ENCODE peak calls at places on chromosomes 4 and X, in six cellular contexts. F is right lobe of liver, L is transverse colon, I is IMR-90, T is heart right ventricle, W is RWPE1. O is an unnamed sample.

GRCh38 chrX:15653961-15654360 is 10.6 kb downstream of the CLTRN start:
- DNase-seq in F (no peak), L (no peak), I (no peak), T (no peak), W (no peak), O (no peak)

GRCh38 chrX:68685722-68686683 is 38.5 kb downstream of the STARD8 start:
- DNase-seq in F (no peak), L (peak; percentile 29), I (peak; percentile 76), T (peak; percentile 60), W (no peak), O (no peak)

GRCh38 chrX:69028006-69028760 is 137.1 kb downstream of the PJA1 start:
- DNase-seq in F (no peak), L (no peak), I (no peak), T (no peak), W (no peak), O (no peak)

GRCh38 chrX:68852046-68852445 is 23.2 kb downstream of the EFNB1 start:
- DNase-seq in F (no peak), L (no peak), I (no peak), T (no peak), W (no peak), O (no peak)

GRCh38 chrX:7788334-7788733 is 54.6 kb upstream of the VCX start:
- DNase-seq in F (no peak), L (no peak), I (no peak), T (no peak), W (no peak), O (no peak)

GRCh38 chrX:48540015-48540350 is 469 bp downstream of the TBC1D25 start:
- DNase-seq in F (no peak), L (peak; percentile 61), I (peak; percentile 14), T (peak; percentile 29), W (peak; percentile 54), O (no peak)

GRCh38 chr4:144399927-144400326 is 246.0 kb upstream of the HHIP start:
- DNase-seq in F (no peak), L (no peak), I (peak; percentile 55), T (no peak), W (peak; percentile 66), O (peak; percentile 92)

GRCh38 chr4:18314731-18315130 is 293.2 kb upstream of the LCORL start:
- DNase-seq in F (no peak), L (no peak), I (no peak), T (no peak), W (no peak), O (no peak)

GRCh38 chrX:70039758-70040157 is 10.0 kb downstream of the AWAT2 start:
- DNase-seq in F (no peak), L (no peak), I (no peak), T (no peak), W (no peak), O (no peak)

GRCh38 chr4:6694177-6694901 is 661 bp downstream of the S100P start:
- DNase-seq in F (no peak), L (no peak), I (no peak), T (no peak), W (no peak), O (no peak)

GRCh38 chrX:40245411-40246140 is 147.8 kb upstream of the BCOR start:
- DNase-seq in F (no peak), L (no peak), I (no peak), T (no peak), W (no peak), O (no peak)

GRCh38 chrX:105477351-105477750 is 256.9 kb upstream of the TEX13A start:
- DNase-seq in F (no peak), L (no peak), I (no peak), T (no peak), W (no peak), O (no peak)

GRCh38 chr4:75880278-75880677 is 22.0 kb downstream of the PPEF2 start:
- DNase-seq in F (no peak), L (no peak), I (peak; percentile 43), T (no peak), W (no peak), O (no peak)

GRCh38 chr4:77127837-77128621 is 29.0 kb upstream of the CCNG2 start:
- DNase-seq in F (no peak), L (no peak), I (no peak), T (no peak), W (no peak), O (no peak)

GRCh38 chr4:101022151-101023024 is 324.9 kb downstream of the PPP3CA start:
- DNase-seq in F (no peak), L (no peak), I (peak; percentile 39), T (no peak), W (no peak), O (no peak)

GRCh38 chrX:154727418-154728323 is 23.2 kb downstream of the GAB3 start:
- DNase-seq in F (peak; percentile 65), L (peak; percentile 47), I (peak; percentile 77), T (peak; percentile 49), W (no peak), O (no peak)

GRCh38 chrX:40090961-40091360 is 6.8 kb downstream of the BCOR start:
- DNase-seq in F (no peak), L (no peak), I (no peak), T (no peak), W (no peak), O (no peak)

GRCh38 chr4:76640252-76640925 is 205.4 kb downstream of the SHROOM3 start:
- DNase-seq in F (no peak), L (no peak), I (no peak), T (no peak), W (peak; percentile 43), O (no peak)

GRCh38 chrX:9356846-9357245 is 108.0 kb upstream of the TBL1X start:
- DNase-seq in F (no peak), L (no peak), I (peak; percentile 33), T (no peak), W (no peak), O (no peak)

GRCh38 chr4:52263612-52264011 is 212.5 kb downstream of the SPATA18 start:
- DNase-seq in F (no peak), L (no peak), I (no peak), T (no peak), W (no peak), O (peak; percentile 10)

GRCh38 chrX:65300104-65300809 is 234.3 kb downstream of the LAS1L start:
- DNase-seq in F (no peak), L (no peak), I (no peak), T (no peak), W (no peak), O (no peak)

GRCh38 chr4:110618091-110619000 is 4.5 kb downstream of the PITX2 start:
- DNase-seq in F (no peak), L (peak; percentile 16), I (no peak), T (no peak), W (no peak), O (no peak)

GRCh38 chr4:98586634-98587354 is 71.6 kb downstream of the TSPAN5 start:
- DNase-seq in F (no peak), L (no peak), I (no peak), T (no peak), W (no peak), O (no peak)

GRCh38 chrX:11113731-11114130 is 2.6 kb downstream of the HCCS start:
- DNase-seq in F (no peak), L (no peak), I (peak; percentile 34), T (no peak), W (no peak), O (no peak)
- H3K27ac ChIP-seq in F (no peak overlapping the region), L (peak overlapping the region; percentile 94), I (no peak overlapping the region), T (no peak overlapping the region), W (no peak overlapping the region), O (peak overlapping the region; percentile 25)

DNA sequence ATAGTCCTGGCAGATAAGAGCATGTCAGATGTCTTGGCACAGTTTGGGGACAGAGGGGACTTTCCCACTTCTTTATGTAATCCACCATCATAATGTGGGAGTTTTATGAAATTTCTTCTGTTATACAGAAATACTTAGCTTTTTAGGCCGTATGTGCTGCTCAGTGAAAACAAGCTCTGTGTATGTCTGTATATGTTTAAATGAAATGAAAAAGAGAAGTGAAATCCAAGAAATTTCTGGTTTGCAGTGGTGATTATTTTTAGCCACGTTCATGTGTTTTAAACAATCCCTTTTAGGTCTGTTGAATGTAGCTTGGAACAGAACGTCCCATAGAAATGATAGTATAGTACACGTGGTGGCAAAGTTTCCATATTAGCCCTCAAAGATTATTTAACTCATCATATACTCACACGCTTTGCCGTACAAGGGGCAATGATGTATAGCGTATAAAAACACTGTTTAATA is 41.0 kb downstream of the GAB1 start:
- DNase-seq in F (no peak), L (no peak), I (no peak), T (no peak), W (no peak), O (no peak)
- H3K27ac ChIP-seq in F (peak overlapping the region; percentile 18), L (peak overlapping the region; percentile 79), I (no peak overlapping the region), T (peak overlapping the region; percentile 59), W (no peak overlapping the region), O (no peak overlapping the region)

GRCh38 chr4:42627887-42628646 is 28.8 kb downstream of the ATP8A1 start:
- DNase-seq in F (no peak), L (peak; percentile 53), I (no peak), T (peak; percentile 79), W (no peak), O (no peak)

GRCh38 chr4:42630908-42631307 is 26.0 kb downstream of the ATP8A1 start:
- DNase-seq in F (no peak), L (no peak), I (no peak), T (no peak), W (no peak), O (no peak)

GRCh38 chr4:42628740-42629139 is 28.2 kb downstream of the ATP8A1 start:
- DNase-seq in F (no peak), L (peak; percentile 81), I (no peak), T (no peak), W (no peak), O (no peak)

GRCh38 chr4:42625366-42625765 is 31.5 kb downstream of the ATP8A1 start:
- DNase-seq in F (no peak), L (no peak), I (no peak), T (no peak), W (no peak), O (no peak)

DNA sequence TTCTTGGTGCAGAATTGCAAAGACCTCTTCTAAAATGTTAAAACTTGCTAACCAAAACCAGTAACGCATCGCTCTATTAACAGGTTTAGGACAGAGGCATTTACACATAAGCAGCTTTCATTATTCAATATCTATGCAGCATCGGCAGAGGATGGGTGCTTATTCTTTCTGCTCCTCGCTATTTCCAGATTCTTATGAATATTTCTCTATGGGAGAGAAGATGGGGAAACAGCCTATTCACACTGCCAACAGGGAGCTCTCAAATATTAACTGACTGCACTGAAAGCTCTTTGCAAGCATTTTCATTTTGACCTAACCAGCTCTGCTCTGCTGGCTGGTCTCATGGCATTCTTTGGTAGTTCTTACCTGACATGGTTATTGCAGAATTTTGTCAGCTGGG is 30.3 kb downstream of the ATP8A1 start:
- DNase-seq in F (no peak), L (no peak), I (no peak), T (no peak), W (no peak), O (no peak)
- H3K27ac ChIP-seq in F (no peak overlapping the region), L (no peak overlapping the region), I (no peak overlapping the region), T (no peak overlapping the region), W (no peak overlapping the region), O (no peak overlapping the region)

GRCh38 chr4:168859100-168859499 is 151.0 kb downstream of the CBR4 start:
- DNase-seq in F (no peak), L (no peak), I (no peak), T (no peak), W (no peak), O (no peak)

GRCh38 chr4:168856312-168856711 is 153.7 kb downstream of the CBR4 start:
- DNase-seq in F (no peak), L (no peak), I (peak; percentile 97), T (no peak), W (no peak), O (no peak)

GRCh38 chr4:168857546-168858314 is 152.3 kb downstream of the CBR4 start:
- DNase-seq in F (no peak), L (no peak), I (peak; percentile 94), T (no peak), W (no peak), O (no peak)

GRCh38 chr4:168854216-168854921 is 155.7 kb downstream of the CBR4 start:
- DNase-seq in F (no peak), L (no peak), I (no peak), T (no peak), W (no peak), O (no peak)

GRCh38 chr4:168857009-168857408 is 153.0 kb downstream of the CBR4 start:
- DNase-seq in F (no peak), L (no peak), I (peak; percentile 50), T (no peak), W (no peak), O (no peak)
- H3K27ac ChIP-seq in F (no peak overlapping the region), L (peak overlapping the region; percentile 75), I (peak overlapping the region; percentile 96), T (peak overlapping the region; percentile 50), W (no peak overlapping the region), O (no peak overlapping the region)